ENCODE peak calls at places on chromosome 15, in eight cellular contexts. V is hypothalamus; E is endothelial cell; W is renal cortical epithelial cell; Z is nucleus accumbens; I is CD8-positive, alpha-beta T cell; S is fibroblast of pulmonary artery; G is SK-MEL-5. Y is an unnamed sample.

GRCh38 chr15:92650256-92650655 is 5.3 kb downstream of the FAM174B start:
- DNase-seq in V (no peak), E (no peak), W (no peak), Z (no peak), I (no peak), S (peak), G (no peak), Y (peak)

GRCh38 chr15:25777047-25777446 is 86.1 kb downstream of the ATP10A start:
- DNase-seq in V (no peak), E (no peak), W (no peak), Z (no peak), I (no peak), S (no peak), G (no peak), Y (no peak)

GRCh38 chr15:31366169-31366734 is 39.6 kb downstream of the KLF13 start:
- DNase-seq in V (no peak), E (no peak), W (no peak), Z (peak), I (no peak), S (peak), G (peak), Y (peak)

GRCh38 chr15:59278120-59278519 is 71.5 kb downstream of the LDHAL6B start:
- DNase-seq in V (no peak), E (no peak), W (no peak), Z (no peak), I (no peak), S (peak), G (peak), Y (no peak)

GRCh38 chr15:83320831-83321230 is 36.4 kb upstream of the BNC1 start:
- DNase-seq in V (no peak), E (no peak), W (peak), Z (no peak), I (no peak), S (peak), G (no peak), Y (no peak)

GRCh38 chr15:80779658-80780415 is 667 bp downstream of the CEMIP start:
- DNase-seq in V (no peak), E (peak), W (no peak), Z (peak), I (no peak), S (peak), G (peak), Y (peak)

GRCh38 chr15:79028411-79028964 is 62.1 kb downstream of the RASGRF1 start:
- DNase-seq in V (no peak), E (peak), W (no peak), Z (peak), I (no peak), S (peak), G (peak), Y (peak)

GRCh38 chr15:50636146-50636545 is 50.5 kb downstream of the TRPM7 start:
- DNase-seq in V (no peak), E (no peak), W (no peak), Z (no peak), I (no peak), S (no peak), G (no peak), Y (no peak)

GRCh38 chr15:41789237-41789636 is 15.0 kb downstream of the MAPKBP1 start:
- DNase-seq in V (no peak), E (no peak), W (no peak), Z (no peak), I (no peak), S (no peak), G (peak), Y (no peak)

GRCh38 chr15:33639968-33640367 is 328.3 kb upstream of the CHRM5 start:
- DNase-seq in V (no peak), E (no peak), W (no peak), Z (no peak), I (no peak), S (no peak), G (no peak), Y (no peak)

GRCh38 chr15:41018534-41018933 is 65.3 kb downstream of the CHAC1 start:
- DNase-seq in V (no peak), E (peak), W (peak), Z (no peak), I (no peak), S (peak), G (peak), Y (peak)

GRCh38 chr15:52394020-52394608 is 98.5 kb upstream of the MYO5C start:
- DNase-seq in V (no peak), E (no peak), W (peak), Z (no peak), I (no peak), S (no peak), G (no peak), Y (no peak)

GRCh38 chr15:67065531-67066005 is at the start of gene SMAD3:
- DNase-seq in V (peak), E (peak), W (peak), Z (peak), I (peak), S (peak), G (peak), Y (peak)

GRCh38 chr15:66099950-66100671 is 153.4 kb downstream of the MEGF11 start:
- DNase-seq in V (no peak), E (no peak), W (peak), Z (no peak), I (no peak), S (no peak), G (no peak), Y (no peak)

GRCh38 chr15:60994842-60995495 is 234.1 kb downstream of the RORA start:
- DNase-seq in V (no peak), E (no peak), W (no peak), Z (no peak), I (no peak), S (no peak), G (no peak), Y (no peak)

GRCh38 chr15:62878070-62878469 is 164.5 kb upstream of the TPM1 start:
- DNase-seq in V (no peak), E (no peak), W (no peak), Z (no peak), I (no peak), S (no peak), G (no peak), Y (no peak)

GRCh38 chr15:31342781-31343626 is 16.4 kb downstream of the KLF13 start:
- DNase-seq in V (no peak), E (peak), W (no peak), Z (no peak), I (no peak), S (no peak), G (no peak), Y (no peak)

GRCh38 chr15:58548308-58549012 is 116.7 kb downstream of the LIPC start:
- DNase-seq in V (no peak), E (no peak), W (no peak), Z (no peak), I (no peak), S (no peak), G (no peak), Y (no peak)

GRCh38 chr15:79166311-79166955 is 75.9 kb upstream of the RASGRF1 start:
- DNase-seq in V (no peak), E (no peak), W (no peak), Z (no peak), I (no peak), S (no peak), G (no peak), Y (no peak)

GRCh38 chr15:72902245-72902928 is 118.8 kb upstream of the ADPGK start:
- DNase-seq in V (peak), E (no peak), W (peak), Z (no peak), I (no peak), S (peak), G (no peak), Y (no peak)

GRCh38 chr15:60223161-60223560 is 174.6 kb downstream of the ANXA2 start:
- DNase-seq in V (no peak), E (no peak), W (peak), Z (no peak), I (no peak), S (no peak), G (no peak), Y (no peak)

GRCh38 chr15:67805871-67806538 is 19.3 kb upstream of the SKOR1 start:
- DNase-seq in V (no peak), E (no peak), W (peak), Z (no peak), I (no peak), S (no peak), G (no peak), Y (no peak)

GRCh38 chr15:40458495-40459371 is 12.1 kb upstream of the CHST14 start:
- DNase-seq in V (no peak), E (no peak), W (no peak), Z (no peak), I (no peak), S (no peak), G (no peak), Y (no peak)

GRCh38 chr15:35851491-35851890 is 305.5 kb upstream of the DPH6 start:
- DNase-seq in V (no peak), E (no peak), W (no peak), Z (no peak), I (no peak), S (no peak), G (no peak), Y (peak)

GRCh38 chr15:38127306-38127731 is 125.3 kb upstream of the SPRED1 start:
- DNase-seq in V (no peak), E (no peak), W (peak), Z (no peak), I (no peak), S (no peak), G (no peak), Y (no peak)

GRCh38 chr15:77886805-77887448 is 190.6 kb downstream of the TBC1D2B start:
- DNase-seq in V (no peak), E (no peak), W (no peak), Z (no peak), I (no peak), S (no peak), G (no peak), Y (no peak)

GRCh38 chr15:51097553-51098330 is 3.0 kb upstream of the TNFAIP8L3 start:
- DNase-seq in V (no peak), E (no peak), W (peak), Z (no peak), I (no peak), S (peak), G (no peak), Y (peak)

GRCh38 chr15:67824900-67825879 is at the start of gene SKOR1:
- DNase-seq in V (no peak), E (peak), W (no peak), Z (no peak), I (no peak), S (peak), G (no peak), Y (no peak)

GRCh38 chr15:29934251-29934650 is 112.0 kb upstream of the TJP1 start:
- DNase-seq in V (no peak), E (no peak), W (peak), Z (no peak), I (no peak), S (peak), G (no peak), Y (no peak)

GRCh38 chr15:75650908-75651809 is 3.4 kb downstream of the SNX33 start:
- DNase-seq in V (no peak), E (no peak), W (peak), Z (no peak), I (no peak), S (peak), G (no peak), Y (no peak)

GRCh38 chr15:91472316-91472756 is 372.3 kb downstream of the SV2B start:
- DNase-seq in V (no peak), E (no peak), W (no peak), Z (no peak), I (no peak), S (no peak), G (no peak), Y (no peak)

GRCh38 chr15:73781038-73781925 is 28.1 kb upstream of the INSYN1 start:
- DNase-seq in V (no peak), E (peak), W (no peak), Z (no peak), I (no peak), S (peak), G (peak), Y (no peak)

GRCh38 chr15:88004379-88004778 is 252.2 kb downstream of the NTRK3 start:
- DNase-seq in V (no peak), E (no peak), W (no peak), Z (no peak), I (no peak), S (no peak), G (no peak), Y (no peak)

Y was measured in A673.